ENCODE peak calls at places on chromosome 17, in seven cellular contexts. U, I, X, K, F, M and P are unnamed samples.

GRCh38 chr17:53186004-53186403 is 636.7 kb upstream of the KIF2B start:
- DNase-seq in K (no peak), M (no peak), I (peak), X (no peak), U (no peak), F (no peak), P (no peak)

GRCh38 chr17:59038734-59039133 is 67.9 kb downstream of the TRIM37 start:
- DNase-seq in F (no peak), X (no peak), U (peak), I (no peak), K (peak), M (peak), P (peak)

GRCh38 chr17:31400481-31400950 is 9.0 kb downstream of the RAB11FIP4 start:
- DNase-seq in K (no peak), U (no peak), X (no peak), M (no peak), F (no peak), I (no peak), P (no peak)

GRCh38 chr17:57407287-57408063 is 151.2 kb downstream of the MSI2 start:
- DNase-seq in M (no peak), F (no peak), X (no peak), K (no peak), U (no peak), I (peak), P (no peak)

GRCh38 chr17:40355123-40355803 is 9.3 kb downstream of the GJD3 start:
- DNase-seq in K (peak), M (no peak), F (peak), X (peak), U (no peak), I (peak), P (peak)

GRCh38 chr17:773467-774319 is 8.4 kb downstream of the GLOD4 start:
- DNase-seq in X (no peak), I (no peak), F (no peak), K (no peak), M (no peak), U (no peak), P (no peak)

GRCh38 chr17:40399185-40399584 is 18.5 kb downstream of the TOP2A start:
- DNase-seq in K (peak), X (no peak), F (no peak), I (peak), U (peak), M (peak), P (peak)

GRCh38 chr17:62994931-62995330 is 28.9 kb downstream of the TANC2 start:
- DNase-seq in K (peak), U (peak), M (peak), X (no peak), I (no peak), F (no peak), P (peak)

GRCh38 chr17:55005520-55005919 is 37.0 kb downstream of the STXBP4 start:
- DNase-seq in U (no peak), F (no peak), K (peak), M (no peak), X (no peak), I (peak), P (peak)

GRCh38 chr17:32445976-32446375 is 1.7 kb downstream of the PSMD11 start:
- DNase-seq in K (peak), U (no peak), I (no peak), F (no peak), X (no peak), M (peak), P (peak)

GRCh38 chr17:15405016-15405415 is 62.4 kb downstream of the CDRT4 start:
- DNase-seq in U (no peak), I (no peak), K (no peak), M (no peak), F (no peak), X (no peak), P (no peak)

GRCh38 chr17:31156326-31156725 is 61.5 kb downstream of the NF1 start:
- DNase-seq in X (no peak), K (peak), F (no peak), U (peak), I (no peak), M (peak), P (peak)

GRCh38 chr17:50589112-50589712 is 28.7 kb downstream of the CACNA1G start:
- DNase-seq in K (peak), F (no peak), I (no peak), U (no peak), M (peak), X (no peak), P (no peak)

GRCh38 chr17:68035131-68035522 is 408 bp upstream of the KPNA2 start:
- DNase-seq in U (no peak), I (peak), M (no peak), F (peak), K (no peak), X (peak), P (no peak)

GRCh38 chr17:77375526-77375916 is 234.8 kb downstream of the SEC14L1 start:
- DNase-seq in M (no peak), U (no peak), K (no peak), X (no peak), I (no peak), F (no peak), P (no peak)

GRCh38 chr17:37744961-37745800 is at the start of gene HNF1B:
- DNase-seq in F (peak), I (peak), X (peak), U (no peak), M (no peak), K (no peak), P (no peak)

GRCh38 chr17:54439816-54440215 is 460.8 kb upstream of the TOM1L1 start:
- DNase-seq in M (no peak), F (no peak), I (no peak), K (no peak), U (no peak), X (no peak), P (no peak)

GRCh38 chr17:35089846-35090193 is 26.3 kb upstream of the RFFL start:
- DNase-seq in F (peak), M (no peak), K (peak), U (no peak), X (no peak), I (peak), P (peak)

GRCh38 chr17:38674013-38674748 is 576 bp downstream of the EPOP start:
- DNase-seq in M (no peak), K (no peak), I (peak), U (no peak), F (peak), X (no peak), P (no peak)

GRCh38 chr17:4487820-4488716 is 10.6 kb upstream of the SPNS2 start:
- DNase-seq in X (no peak), K (no peak), M (no peak), U (no peak), I (no peak), F (no peak), P (no peak)

GRCh38 chr17:66982011-66982508 is 17.6 kb downstream of the CACNG4 start:
- DNase-seq in K (peak), U (peak), F (no peak), M (no peak), I (no peak), X (no peak), P (peak)

GRCh38 chr17:17343160-17343735 is 40.1 kb downstream of the NT5M start:
- DNase-seq in K (no peak), U (no peak), X (no peak), F (no peak), M (no peak), I (no peak), P (no peak)

GRCh38 chr17:43383826-43384475 is 14.8 kb upstream of the ARL4D start:
- DNase-seq in U (no peak), K (no peak), I (no peak), F (no peak), M (no peak), X (no peak), P (no peak)

GRCh38 chr17:43383372-43383771 is 15.4 kb upstream of the ARL4D start:
- DNase-seq in U (no peak), F (no peak), M (no peak), I (no peak), X (no peak), K (no peak), P (no peak)

GRCh38 chr17:43382776-43383175 is 16.0 kb upstream of the ARL4D start:
- DNase-seq in I (no peak), X (no peak), M (no peak), K (no peak), F (no peak), U (no peak), P (no peak)

GRCh38 chr17:43385046-43385831 is 13.6 kb upstream of the ARL4D start:
- DNase-seq in F (no peak), X (no peak), I (no peak), U (no peak), M (no peak), K (no peak), P (no peak)

GRCh38 chr17:43384476-43384862 is 14.3 kb upstream of the ARL4D start:
- DNase-seq in M (no peak), I (no peak), F (no peak), U (no peak), X (no peak), K (no peak), P (no peak)
- TF ChIP-seq CTCF in M (no peak), I (no peak), F (no peak), U (no peak), X (no peak), K (no peak), P (no peak)

GRCh38 chr17:49224997-49225337 is 5.6 kb downstream of the PHOSPHO1 start:
- DNase-seq in I (no peak), X (no peak), U (no peak), K (no peak), F (no peak), M (no peak), P (no peak)
- H3K4me3 ChIP-seq in I (peak), X (no peak), U (no peak), K (no peak), F (peak), M (no peak), P (no peak)

DNA sequence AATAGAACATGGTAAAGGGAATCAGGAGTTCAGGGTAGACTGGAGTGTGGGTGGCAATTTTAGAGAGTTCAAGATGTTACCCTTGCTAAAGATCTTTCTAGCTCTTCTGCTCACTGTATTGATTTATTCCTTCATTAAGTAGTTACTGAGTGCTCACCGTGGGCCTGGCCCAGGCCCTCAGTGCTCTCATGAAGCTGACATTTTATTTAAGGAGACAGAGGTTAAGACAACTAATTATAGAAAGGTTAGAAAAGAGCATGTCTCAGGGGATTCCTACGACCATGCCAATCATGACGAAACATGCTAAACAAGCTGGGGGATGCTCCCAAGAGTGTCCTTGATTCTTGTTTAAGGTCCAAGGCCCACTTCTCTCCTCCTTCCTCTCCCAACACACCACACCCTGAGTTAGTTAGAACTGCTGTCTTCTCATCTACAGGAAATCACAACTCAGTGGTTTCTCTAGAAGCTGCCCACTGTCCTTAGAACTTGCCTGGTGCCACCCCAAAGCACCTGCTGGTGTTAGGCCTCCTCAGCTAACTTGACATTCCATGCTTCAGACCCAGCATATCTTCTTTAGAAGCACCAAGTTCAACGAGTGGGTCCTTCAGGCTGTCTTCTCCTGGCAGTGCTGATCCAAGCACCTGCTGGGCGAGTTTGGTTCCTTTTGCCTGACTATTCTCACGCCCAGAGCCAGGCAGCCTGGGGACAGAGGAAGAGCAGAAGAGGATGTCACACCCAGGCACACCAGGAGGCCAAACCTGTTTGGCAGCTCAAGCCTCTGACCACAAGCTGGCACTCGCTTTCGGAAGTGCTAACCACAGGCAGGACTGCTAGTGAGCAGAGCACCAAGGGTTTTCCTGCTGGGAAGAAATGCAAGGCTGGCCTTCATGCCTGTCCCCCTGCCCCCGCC is 78.9 kb downstream of the GAS7 start:
- DNase-seq in I (peak), K (peak), F (peak), U (no peak), X (peak), M (no peak), P (no peak)
- TF ChIP-seq CTCF in I (no peak), K (no peak), F (no peak), U (no peak), X (no peak), M (no peak), P (no peak)

GRCh38 chr17:82902972-82903874 is 63.4 kb upstream of the ZNF750 start:
- DNase-seq in F (no peak), M (no peak), K (no peak), X (no peak), U (no peak), I (no peak), P (no peak)
- H3K4me3 ChIP-seq in F (no peak), M (no peak), K (no peak), X (no peak), U (no peak), I (no peak), P (no peak)